ENCODE peak calls at places on chromosome 16, in five cellular contexts. H is heart left ventricle, T is fibroblast of lung, L is coronary artery, M is epithelial cell of esophagus. U is an unnamed sample.

GRCh38 chr16:31456988-31457360 is 2.3 kb upstream of the ARMC5 start:
- DNase-seq in L (no peak), M (no peak), H (no peak), T (no peak), U (no peak)

GRCh38 chr16:86257546-86257945 is 252.8 kb upstream of the FOXF1 start:
- DNase-seq in M (no peak), H (no peak), T (no peak), L (no peak), U (no peak)

GRCh38 chr16:68382296-68382718 is 66.0 kb downstream of the SMPD3 start:
- DNase-seq in M (no peak), L (no peak), T (no peak), H (no peak), U (no peak)

GRCh38 chr16:58114827-58115825 is 14.1 kb downstream of the CFAP20 start:
- DNase-seq in L (no peak), T (peak; percentile 49), H (no peak), M (no peak), U (no peak)

GRCh38 chr16:86103320-86103719 is 204.4 kb downstream of the IRF8 start:
- DNase-seq in H (no peak), M (no peak), L (no peak), T (no peak), U (no peak)

GRCh38 chr16:11743308-11744074 is 834 bp upstream of the TXNDC11 start:
- DNase-seq in H (peak; percentile 60), L (peak; percentile 82), M (peak; percentile 65), T (peak; percentile 68), U (peak; percentile 85)

GRCh38 chr16:89363621-89364393 is 126.6 kb downstream of the ANKRD11 start:
- DNase-seq in M (peak; percentile 88), L (no peak), T (peak; percentile 79), H (peak; percentile 52), U (peak; percentile 75)

GRCh38 chr16:48597563-48598392 is 12.2 kb downstream of the N4BP1 start:
- DNase-seq in T (peak; percentile 36), L (no peak), M (no peak), H (no peak), U (no peak)

GRCh38 chr16:89502319-89502843 is 5.8 kb upstream of the SPG7 start:
- DNase-seq in M (peak; percentile 91), T (no peak), H (no peak), L (no peak), U (peak; percentile 51)

GRCh38 chr16:69867796-69868565 is 83.2 kb upstream of the CLEC18A start:
- DNase-seq in T (no peak), L (no peak), M (no peak), H (no peak), U (no peak)

GRCh38 chr16:81424761-81425160 is 19.8 kb upstream of the CMIP start:
- DNase-seq in H (no peak), L (no peak), T (no peak), M (peak; percentile 74), U (peak; percentile 41)

GRCh38 chr16:10979717-10980601 is 35.6 kb downstream of the CLEC16A start:
- DNase-seq in M (peak; percentile 83), H (no peak), T (no peak), L (peak; percentile 88), U (no peak)

GRCh38 chr16:74902161-74902560 is 82.8 kb downstream of the WDR59 start:
- DNase-seq in H (no peak), T (no peak), M (no peak), L (no peak), U (no peak)

GRCh38 chr16:57265850-57266530 is 18.5 kb downstream of the PLLP start:
- DNase-seq in L (no peak), M (peak; percentile 50), T (no peak), H (peak; percentile 87), U (peak; percentile 84)

GRCh38 chr16:68357923-68358322 is 47.1 kb downstream of the PRMT7 start:
- DNase-seq in L (no peak), T (no peak), H (no peak), M (no peak), U (no peak)

GRCh38 chr16:81514041-81514559 is 69.5 kb downstream of the CMIP start:
- DNase-seq in M (no peak), L (no peak), H (no peak), T (no peak), U (no peak)

GRCh38 chr16:30335598-30336474 is 19.3 kb downstream of the CD2BP2 start:
- DNase-seq in H (peak; percentile 56), T (peak; percentile 34), M (peak; percentile 22), L (no peak), U (peak; percentile 72)

GRCh38 chr16:88681084-88681680 is 5.1 kb downstream of the SNAI3 start:
- DNase-seq in T (no peak), M (peak; percentile 66), H (no peak), L (no peak), U (peak; percentile 34)

GRCh38 chr16:24737391-24737871 is 8.0 kb downstream of the TNRC6A start:
- DNase-seq in H (no peak), T (peak; percentile 59), L (no peak), M (peak; percentile 29), U (no peak)

GRCh38 chr16:76926595-76926994 is 264.4 kb upstream of the MON1B start:
- DNase-seq in M (no peak), T (no peak), L (no peak), H (no peak), U (no peak)

GRCh38 chr16:76931186-76931585 is 259.8 kb upstream of the MON1B start:
- DNase-seq in M (peak; percentile 19), T (peak; percentile 54), L (no peak), H (no peak), U (no peak)

DNA sequence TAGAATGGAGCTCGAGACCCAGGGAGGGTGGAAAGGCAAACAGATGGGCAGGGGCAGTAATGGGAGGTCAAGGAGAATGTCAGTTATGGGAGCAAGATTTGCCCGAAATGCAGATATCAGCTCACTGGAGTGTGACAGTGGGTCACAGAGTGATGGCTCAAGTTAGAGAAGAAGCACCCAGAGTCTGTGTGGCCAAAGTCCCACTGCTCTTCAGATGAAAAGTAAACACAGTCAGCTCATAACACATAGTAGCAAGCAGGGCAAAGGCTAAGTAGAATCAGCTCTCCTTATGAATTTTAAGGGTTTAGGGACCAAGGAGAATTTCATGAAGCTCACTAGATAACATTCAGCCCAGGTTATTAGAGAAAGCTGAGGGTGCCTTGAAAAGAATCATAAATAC is 264.9 kb upstream of the MON1B start:
- DNase-seq in L (no peak), T (no peak), M (no peak), H (no peak), U (no peak)
- TF ChIP-seq CTCF in L (no peak), T (no peak), M (no peak), H (no peak), U (no peak)

DNA sequence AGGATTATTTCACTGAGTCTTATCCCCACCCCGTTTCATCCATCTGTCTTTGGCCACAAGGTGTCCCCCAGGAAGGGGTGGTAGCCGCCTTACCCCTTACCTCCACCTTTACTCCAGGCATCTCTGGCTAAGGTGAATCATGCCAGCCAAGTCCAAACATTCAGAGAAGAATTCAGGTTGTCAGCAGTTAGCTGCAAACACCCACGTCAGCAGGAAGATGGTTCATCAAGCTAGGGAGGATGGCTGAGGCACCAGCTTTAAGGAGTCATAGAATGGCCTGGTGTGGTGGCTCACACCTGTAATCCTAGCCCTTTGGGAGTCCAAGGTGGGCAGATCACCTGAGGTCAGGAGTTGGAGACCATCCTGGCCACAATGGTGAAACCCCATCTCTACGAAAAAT is 61.0 kb downstream of the RBFOX1 start:
- DNase-seq in H (no peak), M (no peak), L (no peak), T (no peak), U (no peak)
- TF ChIP-seq CTCF in H (no peak), M (no peak), L (no peak), T (no peak), U (no peak)

DNA sequence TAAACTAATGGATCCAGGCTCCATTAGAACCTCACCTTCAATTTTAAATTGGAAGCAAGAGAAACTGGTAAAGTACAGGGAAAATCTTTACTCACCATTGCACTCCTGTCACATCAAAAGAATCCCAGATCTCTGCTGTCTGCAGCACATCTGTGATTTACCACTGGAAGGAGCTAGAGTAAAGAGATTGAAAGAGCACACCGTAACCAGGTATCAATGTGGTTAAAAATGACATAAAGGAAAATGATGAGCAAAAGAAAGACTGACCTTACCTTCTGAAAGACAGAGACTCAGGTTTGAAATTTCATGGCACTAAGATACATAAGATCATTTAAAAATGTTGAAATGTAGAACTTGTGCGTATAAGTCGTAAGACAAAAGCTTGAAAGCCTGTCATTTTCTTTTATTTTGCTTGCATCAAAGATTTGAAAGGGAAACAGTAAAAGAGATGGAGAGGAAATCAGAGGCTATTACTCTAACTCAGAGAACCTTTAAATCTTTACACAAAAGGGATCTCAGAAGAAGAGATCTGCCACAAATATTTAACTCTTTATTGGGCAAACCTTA is 678.2 kb upstream of the GOT2 start:
- DNase-seq in H (no peak), M (peak; percentile 46), L (no peak), T (peak; percentile 30), U (peak; percentile 9)
- TF ChIP-seq CTCF in H (no peak), M (peak; percentile 64), L (no peak), T (peak; percentile 50), U (peak; percentile 68)

GRCh38 chr16:1941924-1942809 is 832 bp downstream of the MSRB1 start:
- DNase-seq in M (peak; percentile 56), T (no peak), L (no peak), H (no peak), U (peak; percentile 66)

GRCh38 chr16:1938910-1939309 is 4.1 kb downstream of the MSRB1 start:
- DNase-seq in L (no peak), M (no peak), T (no peak), H (no peak), U (no peak)

GRCh38 chr16:1942810-1943726 is at the start of gene MSRB1:
- DNase-seq in M (peak; percentile 98), T (peak; percentile 97), L (peak; percentile 99), H (peak; percentile 100), U (peak; percentile 99)

GRCh38 chr16:1940273-1941161 is 2.5 kb downstream of the MSRB1 start:
- DNase-seq in T (no peak), M (no peak), H (no peak), L (no peak), U (no peak)

GRCh38 chr16:1941162-1941923 is 1.7 kb downstream of the MSRB1 start:
- DNase-seq in M (no peak), H (no peak), L (no peak), T (peak; percentile 33), U (no peak)
- TF ChIP-seq CTCF in M (no peak), H (no peak), L (no peak), T (no peak), U (no peak)

DNA sequence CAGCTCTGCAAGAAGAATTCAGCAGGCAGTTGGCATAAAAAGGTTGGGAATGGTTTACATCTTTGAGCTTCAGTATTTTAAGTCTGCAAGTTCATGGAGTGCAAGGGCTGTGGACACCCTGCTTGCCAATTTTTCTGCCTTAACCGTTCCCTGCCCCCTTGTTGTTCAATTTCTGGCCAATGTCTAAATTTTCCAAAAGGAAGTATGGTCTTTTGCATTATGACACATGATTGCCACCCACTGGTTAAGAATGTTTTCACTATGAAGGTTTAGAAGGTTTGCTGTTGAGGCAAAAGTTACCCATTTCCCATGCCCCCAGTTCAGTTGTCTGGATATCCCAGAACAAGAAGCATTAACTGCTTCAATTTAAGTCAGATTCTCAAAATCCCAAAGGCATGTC is 441.9 kb downstream of the CDH13 start:
- DNase-seq in M (no peak), H (no peak), T (peak; percentile 63), L (no peak), U (peak; percentile 16)
- TF ChIP-seq CTCF in M (peak; percentile 9), H (peak; percentile 21), T (peak; percentile 14), L (no peak), U (peak; percentile 20)

U was measured in MCF 10A.